ENCODE peak calls at places on chromosomes 13 and 19, in ten cellular contexts. C is CD4-positive, alpha-beta T cell; T is pancreas; N is lower lobe of right lung; R is effector memory CD4-positive, alpha-beta T cell; J is Peyer's patch; M is dorsolateral prefrontal cortex; F is cardiac muscle cell; X is ascending aorta; P is heart left ventricle. S is an unnamed sample.

GRCh38 chr13:89755729-89756492 is 1591.6 kb upstream of the MIR17HG start:
- DNase-seq in C (no peak), T (no peak), N (no peak), R (no peak), J (no peak), M (no peak), F (no peak), X (no peak), P (no peak), S (no peak)

GRCh38 chr13:108342369-108343289 is 73.1 kb downstream of the TNFSF13B start:
- DNase-seq in C (no peak), T (no peak), N (no peak), R (peak), J (no peak), M (no peak), F (peak), X (no peak), P (no peak), S (peak)

GRCh38 chr19:11191273-11191755 is 6.0 kb downstream of the KANK2 start:
- DNase-seq in C (no peak), T (no peak), N (peak), R (no peak), J (peak), M (no peak), F (peak), X (peak), P (peak), S (no peak)

GRCh38 chr19:2240881-2241760 is 4.5 kb downstream of the SF3A2 start:
- DNase-seq in C (no peak), T (peak), N (peak), R (no peak), J (no peak), M (no peak), F (no peak), X (no peak), P (no peak), S (no peak)

GRCh38 chr13:49419292-49419691 is 24.6 kb downstream of the CAB39L start:
- DNase-seq in C (no peak), T (no peak), N (no peak), R (no peak), J (no peak), M (no peak), F (no peak), X (no peak), P (no peak), S (no peak)

GRCh38 chr19:29535432-29535831 is 9.6 kb downstream of the VSTM2B start:
- DNase-seq in C (no peak), T (peak), N (no peak), R (no peak), J (peak), M (peak), F (no peak), X (peak), P (peak), S (no peak)

GRCh38 chr13:109355875-109356428 is 430.4 kb downstream of the IRS2 start:
- DNase-seq in C (no peak), T (no peak), N (no peak), R (no peak), J (no peak), M (no peak), F (no peak), X (no peak), P (no peak), S (no peak)

GRCh38 chr13:32142956-32143375 is 111.4 kb downstream of the FRY start:
- DNase-seq in C (no peak), T (no peak), N (no peak), R (no peak), J (no peak), M (no peak), F (peak), X (no peak), P (no peak), S (no peak)

GRCh38 chr13:51322826-51323225 is 16.7 kb upstream of the SERPINE3 start:
- DNase-seq in C (no peak), T (no peak), N (no peak), R (no peak), J (no peak), M (no peak), F (no peak), X (no peak), P (no peak), S (no peak)

GRCh38 chr13:43044720-43045301 is 21.4 kb downstream of the DNAJC15 start:
- DNase-seq in C (no peak), T (no peak), N (no peak), R (no peak), J (no peak), M (no peak), F (no peak), X (no peak), P (no peak), S (no peak)

GRCh38 chr19:5150902-5151741 is 182.2 kb downstream of the KDM4B start:
- DNase-seq in C (no peak), T (peak), N (peak), R (no peak), J (peak), M (no peak), F (no peak), X (peak), P (no peak), S (no peak)

GRCh38 chr19:23991170-23991569 is 76.5 kb downstream of the ZNF726 start:
- DNase-seq in C (no peak), T (no peak), N (no peak), R (no peak), J (no peak), M (no peak), F (peak), X (no peak), P (no peak), S (peak)

GRCh38 chr13:46728777-46729176 is 68.2 kb downstream of the ESD start:
- DNase-seq in C (no peak), T (no peak), N (no peak), R (no peak), J (no peak), M (no peak), F (no peak), X (no peak), P (no peak), S (no peak)

GRCh38 chr13:75255653-75256052 is 226.3 kb downstream of the TBC1D4 start:
- DNase-seq in C (no peak), T (no peak), N (no peak), R (no peak), J (no peak), M (no peak), F (peak), X (no peak), P (no peak), S (no peak)

GRCh38 chr13:114022876-114023275 is 49.0 kb upstream of the C13orf46 start:
- DNase-seq in C (no peak), T (peak), N (no peak), R (no peak), J (no peak), M (no peak), F (no peak), X (no peak), P (no peak), S (no peak)

GRCh38 chr13:95571941-95572340 is 19.4 kb downstream of the CLDN10 start:
- DNase-seq in C (no peak), T (no peak), N (no peak), R (no peak), J (no peak), M (no peak), F (no peak), X (no peak), P (no peak), S (no peak)

GRCh38 chr19:4210166-4210731 is 19.1 kb upstream of the EBI3 start:
- DNase-seq in C (no peak), T (no peak), N (no peak), R (no peak), J (no peak), M (no peak), F (no peak), X (no peak), P (no peak), S (no peak)

GRCh38 chr13:89066868-89067466 is 1395.8 kb downstream of the SLITRK5 start:
- DNase-seq in C (no peak), T (no peak), N (no peak), R (peak), J (no peak), M (no peak), F (peak), X (no peak), P (no peak), S (no peak)

GRCh38 chr19:49677232-49677881 is at the start of gene PRMT1:
- DNase-seq in C (no peak), T (no peak), N (no peak), R (peak), J (peak), M (no peak), F (no peak), X (no peak), P (no peak), S (peak)

GRCh38 chr19:34220472-34221063 is 33.8 kb upstream of the GARRE1 start:
- DNase-seq in C (peak), T (no peak), N (no peak), R (peak), J (peak), M (no peak), F (peak), X (peak), P (peak), S (peak)

GRCh38 chr13:21076265-21076653 is 14.9 kb upstream of the LATS2 start:
- DNase-seq in C (no peak), T (no peak), N (no peak), R (no peak), J (no peak), M (no peak), F (no peak), X (no peak), P (no peak), S (no peak)

GRCh38 chr13:93625536-93625935 is 398.9 kb downstream of the GPC6 start:
- DNase-seq in C (no peak), T (no peak), N (no peak), R (no peak), J (no peak), M (no peak), F (peak), X (no peak), P (no peak), S (no peak)

GRCh38 chr19:49223472-49223871 is 65.9 kb downstream of the TRPM4 start:
- DNase-seq in C (no peak), T (no peak), N (no peak), R (no peak), J (no peak), M (no peak), F (no peak), X (no peak), P (no peak), S (no peak)

GRCh38 chr13:64482373-64482772 is 2747.8 kb downstream of the PCDH9 start:
- DNase-seq in C (no peak), T (no peak), N (no peak), R (no peak), J (no peak), M (no peak), F (no peak), X (no peak), P (no peak), S (no peak)

GRCh38 chr19:50759886-50760285 is 10.4 kb upstream of the GPR32 start:
- DNase-seq in C (no peak), T (no peak), N (no peak), R (no peak), J (no peak), M (no peak), F (peak), X (no peak), P (no peak), S (no peak)

GRCh38 chr19:53041366-53041765 is 3.2 kb upstream of the ERVV-2 start:
- DNase-seq in C (no peak), T (no peak), N (no peak), R (no peak), J (no peak), M (no peak), F (no peak), X (no peak), P (no peak), S (no peak)

GRCh38 chr19:53047379-53047778 is 2.8 kb downstream of the ERVV-2 start:
- DNase-seq in C (no peak), T (no peak), N (no peak), R (no peak), J (no peak), M (no peak), F (no peak), X (no peak), P (no peak), S (no peak)

DNA sequence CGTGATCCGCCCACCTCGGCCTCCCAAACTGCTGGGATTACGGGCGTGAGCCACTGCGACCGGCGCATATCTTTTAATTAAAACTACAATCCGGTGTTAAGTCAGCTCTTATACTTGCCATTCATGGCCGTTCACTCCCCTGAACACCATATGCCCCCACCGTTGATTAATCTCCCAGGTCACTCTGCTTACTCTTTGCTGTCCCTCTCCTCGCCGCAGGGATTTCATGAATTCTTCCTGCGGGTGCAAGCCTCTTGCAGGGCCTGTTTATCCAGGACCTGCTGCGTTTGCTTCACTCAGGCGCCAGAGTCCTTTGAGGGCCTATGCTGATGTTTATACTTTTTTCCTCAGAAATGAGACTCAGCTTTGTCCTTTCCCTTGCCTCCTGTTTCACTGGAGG is 996 bp downstream of the ERVV-2 start:
- DNase-seq in C (no peak), T (no peak), N (no peak), R (no peak), J (no peak), M (no peak), F (no peak), X (no peak), P (no peak), S (no peak)
- H3K27ac ChIP-seq in C (no peak), T (no peak), N (no peak), R (no peak), J (no peak), M (no peak), F (no peak), X (no peak), P (no peak), S (no peak)

DNA sequence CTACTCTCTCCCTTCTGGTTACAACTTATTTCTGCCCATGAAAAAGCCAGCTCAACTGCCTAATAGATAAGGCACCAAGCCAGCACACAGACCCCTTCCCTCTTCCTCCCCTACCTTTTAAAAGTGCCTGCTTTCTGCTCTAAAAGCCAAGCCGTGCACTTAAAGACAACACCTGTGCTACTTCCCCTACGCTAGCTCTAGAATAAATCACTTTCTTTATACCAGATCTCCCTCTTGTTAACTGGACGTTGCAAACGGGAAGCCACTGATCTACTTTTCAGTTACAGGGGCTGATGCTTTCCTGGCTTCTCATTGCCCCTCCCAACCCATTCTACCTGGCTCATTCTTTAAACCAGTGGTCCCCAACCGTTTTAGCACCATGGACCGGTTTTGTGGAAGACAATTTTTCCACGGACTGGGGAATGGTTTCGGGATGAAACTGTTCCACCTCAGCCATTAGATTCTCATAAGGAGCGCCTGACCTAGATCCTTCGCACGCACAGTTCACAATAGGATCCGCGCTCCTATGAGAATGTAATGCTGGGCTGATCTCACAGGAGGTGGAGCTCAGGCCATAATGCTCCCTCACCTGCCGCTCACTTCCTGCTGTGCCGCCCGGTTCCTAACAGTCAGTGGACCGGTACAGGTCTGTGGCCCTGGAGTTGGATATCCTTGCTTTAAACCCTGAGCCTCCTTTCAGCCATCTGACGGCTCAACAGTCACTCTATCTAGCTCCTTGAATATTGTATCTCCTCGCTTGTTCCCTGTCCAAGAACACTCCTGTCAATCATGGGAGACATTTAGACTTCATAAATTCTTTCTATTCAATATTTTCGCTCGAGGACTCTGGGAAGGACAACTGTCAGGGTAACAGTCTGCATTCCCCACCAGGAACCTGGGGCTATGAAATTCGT is 839 bp upstream of the ZNF223 start:
- DNase-seq in C (no peak), T (no peak), N (no peak), R (no peak), J (peak), M (no peak), F (peak), X (no peak), P (no peak), S (peak)
- H3K27ac ChIP-seq in C (no peak), T (peak), N (peak), R (no peak), J (peak), M (peak), F (no peak), X (no peak), P (no peak), S (no peak)

GRCh38 chr13:96650301-96650886 is 343.9 kb downstream of the OXGR1 start:
- DNase-seq in C (no peak), T (no peak), N (no peak), R (no peak), J (no peak), M (no peak), F (peak), X (no peak), P (no peak), S (no peak)
- H3K27ac ChIP-seq in C (no peak), T (no peak), N (no peak), R (no peak), J (no peak), M (no peak), F (no peak), X (no peak), P (no peak), S (no peak)

GRCh38 chr19:47331931-47332547 is at the start of gene C5AR2:
- DNase-seq in C (no peak), T (no peak), N (no peak), R (no peak), J (no peak), M (no peak), F (no peak), X (no peak), P (no peak), S (no peak)

GRCh38 chr19:47330466-47330869 is 1.5 kb upstream of the C5AR2 start:
- DNase-seq in C (no peak), T (no peak), N (no peak), R (no peak), J (no peak), M (no peak), F (peak), X (no peak), P (no peak), S (no peak)

GRCh38 chr19:47331490-47331889 is 485 bp upstream of the C5AR2 start:
- DNase-seq in C (no peak), T (no peak), N (no peak), R (no peak), J (no peak), M (no peak), F (no peak), X (no peak), P (no peak), S (no peak)
- H3K27ac ChIP-seq in C (no peak), T (no peak), N (peak), R (no peak), J (no peak), M (no peak), F (no peak), X (no peak), P (no peak), S (no peak)

GRCh38 chr13:99144306-99144705 is 56.3 kb upstream of the UBAC2 start:
- DNase-seq in C (no peak), T (no peak), N (no peak), R (no peak), J (no peak), M (no peak), F (no peak), X (no peak), P (no peak), S (no peak)
- H3K27ac ChIP-seq in C (no peak), T (no peak), N (no peak), R (no peak), J (no peak), M (no peak), F (no peak), X (no peak), P (no peak), S (no peak)

GRCh38 chr19:14081797-14082674 is 3.5 kb downstream of the C19orf67 start:
- DNase-seq in C (no peak), T (peak), N (peak), R (no peak), J (peak), M (no peak), F (no peak), X (peak), P (peak), S (peak)
- H3K27ac ChIP-seq in C (peak), T (peak), N (peak), R (peak), J (peak), M (peak), F (peak), X (peak), P (peak), S (peak)